ENCODE peak calls at places on chromosomes 13 and 19, in six cellular contexts. Q is A673, L is breast epithelium, S is body of pancreas, G is ascending aorta, P is gastrocnemius medialis. X is an unnamed sample. For H3K36me3, the result is how much of the 10 kb centered on the place peaks cover.

GRCh38 chr13:26494591-26494990 is 62.9 kb upstream of the WASF3 start:
- DNase-seq in G (no peak), Q (no peak), P (no peak), L (no peak), S (no peak), X (no peak)

GRCh38 chr19:48654299-48655059 is 8.5 kb upstream of the CA11 start:
- DNase-seq in S (no peak), Q (peak), P (no peak), L (no peak), G (no peak), X (no peak)

GRCh38 chr13:45751882-45752281 is 49.8 kb downstream of the CBY2 start:
- DNase-seq in L (no peak), G (no peak), Q (peak), S (no peak), P (no peak), X (no peak)

GRCh38 chr13:99484405-99484981 is 16.8 kb upstream of the TM9SF2 start:
- DNase-seq in L (no peak), G (no peak), P (no peak), S (no peak), Q (no peak), X (no peak)

GRCh38 chr19:55467236-55468053 is 2.9 kb upstream of the C19orf85 start:
- DNase-seq in G (no peak), P (no peak), Q (no peak), L (no peak), S (peak), X (peak)

GRCh38 chr13:73451120-73452029 is 392.6 kb downstream of the KLF5 start:
- DNase-seq in G (no peak), L (no peak), S (no peak), P (no peak), Q (no peak), X (no peak)

GRCh38 chr19:1252221-1252817 is 3.9 kb downstream of the MIDN start:
- DNase-seq in S (peak), Q (no peak), L (peak), P (peak), G (peak), X (peak)

GRCh38 chr19:48997972-48998371 is 4.3 kb downstream of the RUVBL2 start:
- DNase-seq in Q (peak), P (no peak), G (no peak), L (no peak), S (peak), X (no peak)

GRCh38 chr13:98930014-98930625 is 47.7 kb downstream of the DOCK9 start:
- DNase-seq in G (no peak), S (no peak), P (peak), Q (no peak), L (no peak), X (no peak)

GRCh38 chr13:75938811-75939525 is 302.8 kb downstream of the LMO7 start:
- DNase-seq in Q (peak), L (no peak), P (no peak), G (no peak), S (no peak), X (no peak)

GRCh38 chr13:50085063-50085462 is 69.8 kb downstream of the KCNRG start:
- DNase-seq in S (no peak), P (no peak), G (no peak), Q (peak), L (no peak), X (no peak)

GRCh38 chr13:56659041-56659471 is 481.7 kb upstream of the PRR20A start:
- DNase-seq in Q (no peak), L (no peak), P (no peak), G (no peak), S (no peak), X (no peak)

GRCh38 chr13:45833663-45834062 is 17.9 kb downstream of the SIAH3 start:
- DNase-seq in Q (peak), L (peak), S (no peak), P (peak), G (no peak), X (peak)

GRCh38 chr13:95182570-95183285 is 118.5 kb downstream of the ABCC4 start:
- DNase-seq in L (no peak), S (no peak), G (no peak), Q (no peak), P (no peak), X (no peak)

GRCh38 chr19:33649919-33650305 is 28.2 kb downstream of the CHST8 start:
- DNase-seq in P (no peak), G (no peak), L (no peak), Q (no peak), S (no peak), X (no peak)

DNA sequence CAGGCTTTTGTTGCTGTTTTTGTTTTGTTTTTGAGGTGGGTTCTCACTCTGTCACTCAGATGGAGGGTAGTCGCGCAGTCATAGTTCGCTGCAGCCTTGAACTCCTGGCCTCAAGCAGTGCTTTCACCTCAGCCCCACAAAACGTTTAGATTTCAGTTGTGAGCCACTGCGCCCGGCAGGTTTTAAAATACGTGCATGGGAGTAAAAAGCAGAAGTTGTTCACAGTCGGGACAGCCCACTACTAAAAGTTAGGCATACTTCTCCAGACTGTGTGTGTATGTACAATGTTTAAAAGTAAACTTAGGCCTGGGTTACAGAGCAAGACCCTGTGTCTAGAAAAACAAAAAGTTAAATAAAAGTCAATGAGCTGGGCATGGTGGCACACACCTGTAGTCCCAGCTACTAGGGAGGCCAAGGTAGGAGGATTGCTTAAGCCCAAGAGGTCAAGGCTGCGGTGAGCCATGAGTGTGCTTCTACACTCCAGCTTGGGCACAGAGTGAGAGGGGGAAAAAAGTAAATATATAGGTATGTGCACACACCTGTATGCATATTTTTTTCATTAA is 6.1 kb downstream of the SAFB start:
- DNase-seq in Q (no peak), S (no peak), L (no peak), P (no peak), G (no peak), X (no peak)
- H3K36me3 ChIP-seq in Q (half or more), S (under half), L (under half), P (under half), G (under half), X (under half)

DNA sequence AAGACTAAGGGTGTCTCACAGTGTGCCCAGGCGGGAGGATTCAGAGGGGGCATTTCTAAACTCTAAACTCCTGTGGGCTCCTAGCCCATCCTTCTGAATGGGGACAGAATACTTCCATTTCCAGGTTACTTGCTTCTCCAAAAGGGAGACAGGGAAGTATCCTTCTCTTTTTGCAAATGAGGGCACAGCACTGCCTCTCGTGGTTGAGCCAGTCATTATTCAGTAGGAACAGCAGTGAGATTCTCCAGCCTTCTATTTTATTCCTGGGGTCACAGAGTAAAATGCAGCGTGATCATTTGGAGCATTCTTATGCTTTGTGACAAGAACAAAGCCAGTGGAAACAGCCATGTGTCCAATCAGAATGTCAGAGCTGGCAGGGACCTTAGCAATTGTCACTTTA is 15.7 kb upstream of the TSHZ3 start:
- DNase-seq in L (no peak), S (no peak), Q (no peak), P (no peak), G (no peak), X (no peak)
- TF ChIP-seq CTCF in L (no peak), S (no peak), Q (no peak), P (no peak), G (no peak), X (no peak)

GRCh38 chr19:39177110-39177699 is 19.6 kb upstream of the NCCRP1 start:
- DNase-seq in Q (no peak), L (no peak), S (no peak), P (no peak), G (no peak), X (no peak)
- H3K36me3 ChIP-seq in Q (under half), L (under half), S (under half), P (under half), G (half or more), X (under half)

GRCh38 chr19:45847661-45848060 is 15.3 kb downstream of the SYMPK start:
- DNase-seq in P (no peak), L (no peak), Q (no peak), G (no peak), S (no peak), X (no peak)

GRCh38 chr19:45854167-45854778 is 8.7 kb downstream of the SYMPK start:
- DNase-seq in L (no peak), P (no peak), G (no peak), Q (no peak), S (no peak), X (no peak)

GRCh38 chr19:45852941-45853340 is 10.0 kb downstream of the SYMPK start:
- DNase-seq in P (no peak), Q (no peak), L (no peak), S (no peak), G (no peak), X (no peak)

GRCh38 chr19:45852145-45852750 is 10.7 kb downstream of the SYMPK start:
- DNase-seq in S (no peak), Q (no peak), G (no peak), L (no peak), P (no peak), X (no peak)

GRCh38 chr19:45848922-45849321 is 14.0 kb downstream of the SYMPK start:
- DNase-seq in G (no peak), Q (no peak), L (no peak), P (no peak), S (no peak), X (no peak)
- TF ChIP-seq CTCF in G (no peak), Q (peak), L (no peak), P (no peak), S (no peak), X (no peak)